ENCODE peak calls at places on chromosomes 1 and 21, in nine cellular contexts. One of them, this sample, is unnamed.

GRCh38 chr1:231194476-231194842 is 32.6 kb downstream of the TRIM67 start:
- DNase-seq in left ventricle myocardium inferior: no peak
- DNase-seq in Panc1: no peak
- DNase-seq in transverse colon: no peak
- DNase-seq in tibial artery: no peak
- DNase-seq in CD4-positive, CD25-positive, alpha-beta regulatory T cell: no peak
- DNase-seq in body of pancreas: no peak
- DNase-seq in neuronal stem cell: no peak
- DNase-seq in substantia nigra: no peak
- DNase-seq in this sample: no peak

GRCh38 chr1:169113613-169114119 is 7.2 kb downstream of the ATP1B1 start:
- DNase-seq in substantia nigra: no peak
- DNase-seq in neuronal stem cell: no peak
- DNase-seq in body of pancreas: no peak
- DNase-seq in tibial artery: no peak
- DNase-seq in Panc1: peak; percentile 85
- DNase-seq in transverse colon: no peak
- DNase-seq in CD4-positive, CD25-positive, alpha-beta regulatory T cell: no peak
- DNase-seq in left ventricle myocardium inferior: no peak
- DNase-seq in this sample: no peak

GRCh38 chr1:22673486-22674409 is 20.7 kb downstream of the C1QB start:
- DNase-seq in substantia nigra: no peak
- DNase-seq in Panc1: peak; percentile 36
- DNase-seq in CD4-positive, CD25-positive, alpha-beta regulatory T cell: no peak
- DNase-seq in body of pancreas: peak; percentile 47
- DNase-seq in tibial artery: no peak
- DNase-seq in neuronal stem cell: peak; percentile 88
- DNase-seq in transverse colon: peak; percentile 79
- DNase-seq in left ventricle myocardium inferior: peak; percentile 41
- DNase-seq in this sample: no peak

GRCh38 chr1:26706315-26706714 is 10.5 kb downstream of the ARID1A start:
- DNase-seq in Panc1: no peak
- DNase-seq in neuronal stem cell: no peak
- DNase-seq in substantia nigra: no peak
- DNase-seq in left ventricle myocardium inferior: no peak
- DNase-seq in transverse colon: peak; percentile 33
- DNase-seq in CD4-positive, CD25-positive, alpha-beta regulatory T cell: no peak
- DNase-seq in tibial artery: no peak
- DNase-seq in body of pancreas: peak; percentile 27
- DNase-seq in this sample: no peak

GRCh38 chr1:221987860-221988520 is 246.1 kb upstream of the DUSP10 start:
- DNase-seq in neuronal stem cell: no peak
- DNase-seq in body of pancreas: no peak
- DNase-seq in left ventricle myocardium inferior: no peak
- DNase-seq in transverse colon: no peak
- DNase-seq in substantia nigra: no peak
- DNase-seq in Panc1: no peak
- DNase-seq in CD4-positive, CD25-positive, alpha-beta regulatory T cell: no peak
- DNase-seq in tibial artery: no peak
- DNase-seq in this sample: no peak

GRCh38 chr1:94739521-94740061 is 80.6 kb upstream of the SLC44A3 start:
- DNase-seq in left ventricle myocardium inferior: no peak
- DNase-seq in substantia nigra: no peak
- DNase-seq in CD4-positive, CD25-positive, alpha-beta regulatory T cell: no peak
- DNase-seq in neuronal stem cell: no peak
- DNase-seq in tibial artery: peak; percentile 91
- DNase-seq in Panc1: no peak
- DNase-seq in transverse colon: no peak
- DNase-seq in body of pancreas: peak; percentile 37
- DNase-seq in this sample: no peak

GRCh38 chr1:17527036-17527914 is 12.2 kb upstream of the ARHGEF10L start:
- DNase-seq in CD4-positive, CD25-positive, alpha-beta regulatory T cell: no peak
- DNase-seq in transverse colon: peak; percentile 40
- DNase-seq in Panc1: no peak
- DNase-seq in left ventricle myocardium inferior: no peak
- DNase-seq in neuronal stem cell: no peak
- DNase-seq in body of pancreas: peak; percentile 61
- DNase-seq in substantia nigra: no peak
- DNase-seq in tibial artery: peak; percentile 81
- DNase-seq in this sample: no peak

GRCh38 chr1:52141513-52142219 is at the start of gene ZFYVE9:
- DNase-seq in left ventricle myocardium inferior: peak; percentile 76
- DNase-seq in substantia nigra: peak; percentile 46
- DNase-seq in transverse colon: peak; percentile 80
- DNase-seq in tibial artery: peak; percentile 81
- DNase-seq in CD4-positive, CD25-positive, alpha-beta regulatory T cell: peak; percentile 53
- DNase-seq in neuronal stem cell: peak; percentile 85
- DNase-seq in Panc1: no peak
- DNase-seq in body of pancreas: peak; percentile 79
- DNase-seq in this sample: peak; percentile 48

GRCh38 chr21:33901421-33902288 is 13.9 kb downstream of the ATP5PO start:
- DNase-seq in body of pancreas: peak; percentile 34
- DNase-seq in tibial artery: peak; percentile 72
- DNase-seq in substantia nigra: no peak
- DNase-seq in transverse colon: no peak
- DNase-seq in neuronal stem cell: no peak
- DNase-seq in CD4-positive, CD25-positive, alpha-beta regulatory T cell: no peak
- DNase-seq in left ventricle myocardium inferior: no peak
- DNase-seq in Panc1: no peak
- DNase-seq in this sample: peak; percentile 26

DNA sequence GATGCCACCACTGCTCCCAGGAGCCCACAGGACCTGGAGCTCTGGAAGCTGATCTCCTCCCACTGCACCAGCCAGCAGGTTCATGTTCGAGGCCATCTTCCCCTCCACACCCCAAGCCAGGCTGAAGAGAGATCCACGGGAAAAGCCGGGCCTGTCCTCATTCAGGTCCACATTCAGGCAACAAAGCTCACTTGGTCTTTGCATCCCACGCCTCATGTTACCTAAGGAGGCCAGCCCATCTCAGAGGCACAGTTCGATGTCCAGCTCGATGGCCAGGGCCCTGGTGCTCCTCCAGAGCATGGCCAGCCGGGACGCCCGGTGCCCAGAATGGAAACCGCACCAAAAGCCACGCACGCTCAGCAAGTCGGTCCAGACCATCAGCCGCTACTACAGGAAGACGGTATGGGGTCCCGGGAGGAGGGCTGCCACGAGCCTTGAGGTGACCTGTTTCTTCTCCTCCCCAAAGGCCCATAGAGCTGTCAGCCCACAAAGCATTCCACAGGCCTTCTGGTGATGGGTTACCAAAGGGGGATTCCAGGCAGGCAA is at the start of gene CCDC27:
- DNase-seq in body of pancreas: no peak
- DNase-seq in transverse colon: no peak
- DNase-seq in Panc1: no peak
- DNase-seq in neuronal stem cell: no peak
- DNase-seq in substantia nigra: no peak
- DNase-seq in left ventricle myocardium inferior: no peak
- DNase-seq in tibial artery: no peak
- DNase-seq in CD4-positive, CD25-positive, alpha-beta regulatory T cell: no peak
- DNase-seq in this sample: no peak
- H3K27ac ChIP-seq in body of pancreas: no peak within 1 kb of the TSS
- H3K27ac ChIP-seq in transverse colon: no peak within 1 kb of the TSS
- H3K27ac ChIP-seq in Panc1: no peak within 1 kb of the TSS
- H3K27ac ChIP-seq in neuronal stem cell: no peak within 1 kb of the TSS
- H3K27ac ChIP-seq in substantia nigra: no peak within 1 kb of the TSS
- H3K27ac ChIP-seq in left ventricle myocardium inferior: no peak within 1 kb of the TSS
- H3K27ac ChIP-seq in tibial artery: no peak within 1 kb of the TSS
- H3K27ac ChIP-seq in CD4-positive, CD25-positive, alpha-beta regulatory T cell: no peak within 1 kb of the TSS
- H3K27ac ChIP-seq in this sample: no peak within 1 kb of the TSS

GRCh38 chr1:21238141-21238800 is 52.0 kb downstream of the ECE1 start:
- DNase-seq in CD4-positive, CD25-positive, alpha-beta regulatory T cell: no peak
- DNase-seq in body of pancreas: no peak
- DNase-seq in tibial artery: no peak
- DNase-seq in Panc1: no peak
- DNase-seq in transverse colon: no peak
- DNase-seq in neuronal stem cell: no peak
- DNase-seq in substantia nigra: no peak
- DNase-seq in left ventricle myocardium inferior: no peak
- DNase-seq in this sample: no peak
- H3K27ac ChIP-seq in CD4-positive, CD25-positive, alpha-beta regulatory T cell: no peak overlapping the region
- H3K27ac ChIP-seq in body of pancreas: peak overlapping the region; percentile 54
- H3K27ac ChIP-seq in tibial artery: no peak overlapping the region
- H3K27ac ChIP-seq in Panc1: no peak overlapping the region
- H3K27ac ChIP-seq in transverse colon: no peak overlapping the region
- H3K27ac ChIP-seq in neuronal stem cell: no peak overlapping the region
- H3K27ac ChIP-seq in substantia nigra: no peak overlapping the region
- H3K27ac ChIP-seq in left ventricle myocardium inferior: peak overlapping the region; percentile 77
- H3K27ac ChIP-seq in this sample: no peak overlapping the region

DNA sequence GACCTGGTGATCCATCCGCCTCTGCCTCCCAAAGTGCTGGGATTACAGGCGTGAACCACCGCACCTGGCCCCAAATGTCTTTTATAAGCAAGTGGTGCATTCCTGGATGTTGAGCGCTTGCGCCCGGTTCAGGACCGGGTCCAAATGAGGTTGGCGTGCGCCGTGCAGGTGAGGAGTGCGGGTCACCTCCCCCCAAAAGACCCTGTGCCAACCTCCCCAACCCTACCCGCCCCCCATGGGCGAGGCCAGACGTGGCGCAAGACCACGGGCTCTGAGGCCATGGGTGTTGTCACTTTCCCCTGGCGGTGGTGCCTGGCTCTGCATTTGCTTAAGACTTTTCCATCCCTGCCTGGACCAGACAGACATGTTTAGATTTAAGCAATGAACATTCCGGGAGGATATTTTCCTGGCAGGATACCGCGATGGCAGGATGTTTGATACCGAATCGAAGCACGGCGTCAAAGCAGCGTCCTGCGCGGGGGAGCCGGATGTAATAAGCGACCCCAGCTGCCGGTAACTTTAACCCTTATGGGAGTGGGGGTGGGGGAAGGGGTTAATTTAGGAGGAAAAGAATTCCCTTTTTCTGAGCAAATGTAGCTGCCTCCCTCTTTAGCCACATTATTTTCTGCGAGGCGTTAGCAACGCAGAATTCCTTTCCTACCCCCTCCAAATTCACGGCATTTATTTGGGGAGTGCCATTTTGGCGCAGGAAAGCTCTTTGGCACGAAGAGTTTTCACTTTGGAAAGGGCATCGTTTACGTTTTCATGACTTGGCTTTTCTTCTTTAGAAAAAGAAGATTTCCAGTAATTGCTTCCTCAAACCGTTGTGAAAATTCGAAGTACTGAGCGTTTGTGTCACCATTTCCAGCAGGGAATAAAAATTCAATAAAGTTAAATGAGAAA is 27.8 kb upstream of the RNF187 start:
- DNase-seq in left ventricle myocardium inferior: peak; percentile 45
- DNase-seq in Panc1: no peak
- DNase-seq in body of pancreas: peak; percentile 35
- DNase-seq in tibial artery: peak; percentile 74
- DNase-seq in CD4-positive, CD25-positive, alpha-beta regulatory T cell: peak; percentile 36
- DNase-seq in transverse colon: peak; percentile 58
- DNase-seq in substantia nigra: no peak
- DNase-seq in neuronal stem cell: peak; percentile 64
- DNase-seq in this sample: peak; percentile 21
- H3K27ac ChIP-seq in left ventricle myocardium inferior: peak overlapping the region; percentile 96
- H3K27ac ChIP-seq in Panc1: no peak overlapping the region
- H3K27ac ChIP-seq in body of pancreas: no peak overlapping the region
- H3K27ac ChIP-seq in tibial artery: peak overlapping the region; percentile 63
- H3K27ac ChIP-seq in CD4-positive, CD25-positive, alpha-beta regulatory T cell: peak overlapping the region; percentile 94
- H3K27ac ChIP-seq in transverse colon: peak overlapping the region; percentile 87
- H3K27ac ChIP-seq in substantia nigra: no peak overlapping the region
- H3K27ac ChIP-seq in neuronal stem cell: no peak overlapping the region
- H3K27ac ChIP-seq in this sample: no peak overlapping the region

GRCh38 chr1:178057131-178057765 is 36.7 kb upstream of the RASAL2 start:
- DNase-seq in neuronal stem cell: no peak
- DNase-seq in tibial artery: no peak
- DNase-seq in left ventricle myocardium inferior: peak; percentile 31
- DNase-seq in substantia nigra: no peak
- DNase-seq in CD4-positive, CD25-positive, alpha-beta regulatory T cell: no peak
- DNase-seq in transverse colon: no peak
- DNase-seq in body of pancreas: no peak
- DNase-seq in Panc1: no peak
- DNase-seq in this sample: no peak
- H3K27ac ChIP-seq in neuronal stem cell: no peak overlapping the region
- H3K27ac ChIP-seq in tibial artery: peak overlapping the region; percentile 52
- H3K27ac ChIP-seq in left ventricle myocardium inferior: peak overlapping the region; percentile 96
- H3K27ac ChIP-seq in substantia nigra: no peak overlapping the region
- H3K27ac ChIP-seq in CD4-positive, CD25-positive, alpha-beta regulatory T cell: no peak overlapping the region
- H3K27ac ChIP-seq in transverse colon: peak overlapping the region; percentile 63
- H3K27ac ChIP-seq in body of pancreas: peak overlapping the region; percentile 51
- H3K27ac ChIP-seq in Panc1: peak overlapping the region; percentile 25
- H3K27ac ChIP-seq in this sample: peak overlapping the region; percentile 27

GRCh38 chr1:108925920-108926319 is 37.4 kb downstream of the CLCC1 start:
- DNase-seq in body of pancreas: no peak
- DNase-seq in CD4-positive, CD25-positive, alpha-beta regulatory T cell: no peak
- DNase-seq in left ventricle myocardium inferior: no peak
- DNase-seq in tibial artery: no peak
- DNase-seq in neuronal stem cell: no peak
- DNase-seq in substantia nigra: no peak
- DNase-seq in transverse colon: no peak
- DNase-seq in Panc1: no peak
- DNase-seq in this sample: no peak
- H3K27ac ChIP-seq in body of pancreas: no peak overlapping the region
- H3K27ac ChIP-seq in CD4-positive, CD25-positive, alpha-beta regulatory T cell: no peak overlapping the region
- H3K27ac ChIP-seq in left ventricle myocardium inferior: no peak overlapping the region
- H3K27ac ChIP-seq in tibial artery: no peak overlapping the region
- H3K27ac ChIP-seq in neuronal stem cell: no peak overlapping the region
- H3K27ac ChIP-seq in substantia nigra: no peak overlapping the region
- H3K27ac ChIP-seq in transverse colon: no peak overlapping the region
- H3K27ac ChIP-seq in Panc1: no peak overlapping the region
- H3K27ac ChIP-seq in this sample: no peak overlapping the region

DNA sequence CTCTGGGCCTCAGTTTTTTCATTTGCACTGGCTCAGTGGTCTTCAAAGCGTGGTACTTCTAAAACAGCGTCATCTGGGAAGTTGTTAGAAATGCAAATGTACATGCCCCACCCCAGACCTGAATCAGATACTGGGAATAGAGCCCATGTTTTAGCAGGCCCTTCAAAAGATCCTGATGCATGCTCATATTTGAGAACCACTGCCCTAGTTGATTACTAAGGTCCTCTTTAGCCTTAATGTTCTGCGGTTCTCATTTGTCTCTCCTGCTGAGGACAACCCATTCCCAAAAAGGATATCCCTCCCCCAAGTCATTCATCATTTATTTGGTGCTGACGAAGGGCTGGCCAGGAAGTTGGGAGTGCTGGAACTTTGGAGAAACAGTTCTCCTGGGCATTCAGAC is 92.4 kb upstream of the RALGPS2 start:
- DNase-seq in transverse colon: no peak
- DNase-seq in substantia nigra: no peak
- DNase-seq in CD4-positive, CD25-positive, alpha-beta regulatory T cell: no peak
- DNase-seq in neuronal stem cell: no peak
- DNase-seq in Panc1: no peak
- DNase-seq in body of pancreas: no peak
- DNase-seq in left ventricle myocardium inferior: no peak
- DNase-seq in tibial artery: no peak
- DNase-seq in this sample: no peak
- H3K27ac ChIP-seq in transverse colon: no peak overlapping the region
- H3K27ac ChIP-seq in substantia nigra: no peak overlapping the region
- H3K27ac ChIP-seq in CD4-positive, CD25-positive, alpha-beta regulatory T cell: no peak overlapping the region
- H3K27ac ChIP-seq in neuronal stem cell: no peak overlapping the region
- H3K27ac ChIP-seq in Panc1: no peak overlapping the region
- H3K27ac ChIP-seq in body of pancreas: no peak overlapping the region
- H3K27ac ChIP-seq in left ventricle myocardium inferior: no peak overlapping the region
- H3K27ac ChIP-seq in tibial artery: no peak overlapping the region
- H3K27ac ChIP-seq in this sample: no peak overlapping the region